ENCODE peak calls at places on chromosomes 12 and 14, in nine cellular contexts. G is upper lobe of right lung; I is NCI-H748 treated with DMSO at 0.1 percent for 48 hours; Z is stimulated activated naive CD8-positive, alpha-beta T cell treated with anti-CD3 and anti-CD28 coated beads, Interleukin-15, Interleukin-2, amounts not matched to agents 100 U/mL and 50 U/mL, for 24 hours; E is thyroid gland; O is effector memory CD4-positive, alpha-beta T cell; J is posterior vena cava; R is pulmonary artery endothelial cell; W is stimulated activated naive CD4-positive, alpha-beta T cell. K is an unnamed sample.

GRCh38 chr12:40198601-40199000 is 26.2 kb upstream of the LRRK2 start:
- DNase-seq in O (no peak), J (no peak), Z (no peak), E (no peak), W (no peak), G (no peak), R (no peak), I (no peak), K (no peak)

GRCh38 chr14:28759056-28759657 is 7.4 kb upstream of the FOXG1 start:
- DNase-seq in E (no peak), G (no peak), I (no peak), O (no peak), J (no peak), Z (no peak), R (no peak), W (no peak), K (no peak)

GRCh38 chr14:101119830-101120571 is 216.5 kb upstream of the RTL1 start:
- DNase-seq in W (no peak), I (no peak), R (no peak), E (no peak), O (no peak), J (peak), Z (no peak), G (no peak), K (no peak)

GRCh38 chr12:106584104-106585064 is 1.6 kb downstream of the RFX4 start:
- DNase-seq in G (no peak), R (no peak), W (no peak), O (no peak), Z (peak), J (no peak), E (no peak), I (no peak), K (no peak)

GRCh38 chr12:45122776-45123380 is 72.0 kb upstream of the DBX2 start:
- DNase-seq in J (no peak), Z (no peak), O (no peak), W (no peak), I (no peak), E (no peak), G (no peak), R (no peak), K (no peak)

GRCh38 chr14:20707622-20708021 is 19.1 kb downstream of the ANG start:
- DNase-seq in R (no peak), O (no peak), Z (no peak), W (no peak), I (no peak), J (no peak), E (peak), G (no peak), K (no peak)

GRCh38 chr14:49975286-49975685 is 82.4 kb downstream of the ARF6 start:
- DNase-seq in E (no peak), I (no peak), W (no peak), Z (no peak), O (no peak), G (no peak), J (no peak), R (peak), K (peak)

GRCh38 chr12:75438052-75438754 is 42.4 kb upstream of the GLIPR1 start:
- DNase-seq in E (no peak), I (no peak), J (no peak), W (no peak), R (no peak), G (no peak), O (no peak), Z (no peak), K (no peak)

GRCh38 chr14:52068741-52069616 is at the start of gene NID2:
- DNase-seq in W (peak), R (no peak), G (peak), E (peak), J (peak), O (peak), Z (peak), I (no peak), K (peak)

GRCh38 chr14:72503696-72504368 is 390.1 kb downstream of the DPF3 start:
- DNase-seq in J (no peak), R (no peak), O (no peak), E (no peak), Z (no peak), W (no peak), I (no peak), G (no peak), K (no peak)

GRCh38 chr14:67729072-67729561 is 27.4 kb downstream of the RDH12 start:
- DNase-seq in E (peak), O (no peak), Z (no peak), G (peak), I (no peak), R (no peak), W (no peak), J (no peak), K (no peak)

GRCh38 chr14:104870368-104871144 is 5.5 kb downstream of the CEP170B start:
- DNase-seq in O (no peak), J (peak), W (peak), Z (peak), E (peak), R (no peak), I (no peak), G (peak), K (no peak)

GRCh38 chr12:28135801-28136439 is 54.3 kb upstream of the CCDC91 start:
- DNase-seq in I (no peak), J (no peak), O (no peak), W (no peak), E (no peak), R (no peak), G (no peak), Z (no peak), K (no peak)

GRCh38 chr12:105226219-105226618 is 9.8 kb downstream of the APPL2 start:
- DNase-seq in E (peak), G (peak), J (peak), R (peak), O (no peak), I (no peak), W (no peak), Z (peak), K (peak)

GRCh38 chr12:121637231-121637914 is 11.0 kb downstream of the ORAI1 start:
- DNase-seq in R (no peak), Z (peak), W (peak), J (peak), G (peak), O (no peak), E (peak), I (no peak), K (no peak)

GRCh38 chr12:32499048-32499447 is 99.7 kb downstream of the FGD4 start:
- DNase-seq in R (no peak), E (no peak), Z (no peak), O (no peak), W (no peak), J (no peak), G (no peak), I (no peak), K (no peak)

GRCh38 chr12:95789126-95790024 is 1.2 kb downstream of the NTN4 start:
- DNase-seq in E (peak), W (no peak), J (no peak), G (peak), R (no peak), I (peak), O (no peak), Z (no peak), K (no peak)

GRCh38 chr14:102917469-102918211 is 4.8 kb upstream of the AMN start:
- DNase-seq in J (peak), Z (peak), O (peak), E (peak), G (peak), I (peak), W (peak), R (no peak), K (peak)

GRCh38 chr12:45745861-45746277 is 16.4 kb downstream of the ARID2 start:
- DNase-seq in G (no peak), I (no peak), E (no peak), R (no peak), Z (no peak), J (no peak), W (no peak), O (no peak), K (peak)

GRCh38 chr12:94384030-94384429 is 75.6 kb downstream of the CEP83 start:
- DNase-seq in E (no peak), O (no peak), Z (no peak), I (no peak), J (no peak), G (no peak), R (no peak), W (no peak), K (no peak)

GRCh38 chr14:74984241-74985027 is 18.3 kb upstream of the EIF2B2 start:
- DNase-seq in R (no peak), W (no peak), J (no peak), E (no peak), G (no peak), Z (no peak), I (no peak), O (no peak), K (no peak)